ENCODE peak calls at places on chromosomes 12 and 14, in eight cellular contexts. One of them, this sample, is unnamed.

GRCh38 chr14:64337901-64338615 is 43.9 kb upstream of the ESR2 start:
- DNase-seq in body of pancreas: peak; percentile 65
- DNase-seq in Peyer's patch: no peak
- DNase-seq in mesothelial cell of epicardium: peak; percentile 80
- DNase-seq in HFF-Myc: peak; percentile 25
- DNase-seq in coronary artery: no peak
- DNase-seq in mammary epithelial cell: peak; percentile 66
- DNase-seq in IMR-90: peak; percentile 58
- DNase-seq in this sample: peak; percentile 42

GRCh38 chr12:46585854-46586621 is 213.5 kb upstream of the SLC38A2 start:
- DNase-seq in body of pancreas: peak; percentile 75
- DNase-seq in Peyer's patch: peak; percentile 75
- DNase-seq in mesothelial cell of epicardium: no peak
- DNase-seq in HFF-Myc: peak; percentile 59
- DNase-seq in coronary artery: no peak
- DNase-seq in mammary epithelial cell: peak; percentile 30
- DNase-seq in IMR-90: peak; percentile 92
- DNase-seq in this sample: peak; percentile 80

GRCh38 chr12:580813-581212 is 82.4 kb downstream of the NINJ2 start:
- DNase-seq in body of pancreas: no peak
- DNase-seq in Peyer's patch: no peak
- DNase-seq in mesothelial cell of epicardium: no peak
- DNase-seq in HFF-Myc: no peak
- DNase-seq in coronary artery: no peak
- DNase-seq in mammary epithelial cell: no peak
- DNase-seq in IMR-90: no peak
- DNase-seq in this sample: no peak

GRCh38 chr14:102778616-102779351 is 1.5 kb downstream of the TRAF3 start:
- DNase-seq in body of pancreas: no peak
- DNase-seq in Peyer's patch: no peak
- DNase-seq in mesothelial cell of epicardium: no peak
- DNase-seq in HFF-Myc: no peak
- DNase-seq in coronary artery: no peak
- DNase-seq in mammary epithelial cell: no peak
- DNase-seq in IMR-90: peak; percentile 19
- DNase-seq in this sample: no peak

GRCh38 chr12:104653730-104654328 is 197.1 kb downstream of the CHST11 start:
- DNase-seq in body of pancreas: no peak
- DNase-seq in Peyer's patch: no peak
- DNase-seq in mesothelial cell of epicardium: no peak
- DNase-seq in HFF-Myc: no peak
- DNase-seq in coronary artery: no peak
- DNase-seq in mammary epithelial cell: no peak
- DNase-seq in IMR-90: no peak
- DNase-seq in this sample: peak; percentile 49

GRCh38 chr12:130468186-130468585 is 130.5 kb downstream of the PIWIL1 start:
- DNase-seq in body of pancreas: no peak
- DNase-seq in Peyer's patch: no peak
- DNase-seq in mesothelial cell of epicardium: no peak
- DNase-seq in HFF-Myc: no peak
- DNase-seq in coronary artery: no peak
- DNase-seq in mammary epithelial cell: no peak
- DNase-seq in IMR-90: no peak
- DNase-seq in this sample: no peak

GRCh38 chr14:101068293-101068957 is 164.9 kb upstream of the RTL1 start:
- DNase-seq in body of pancreas: no peak
- DNase-seq in Peyer's patch: peak; percentile 31
- DNase-seq in mesothelial cell of epicardium: peak; percentile 30
- DNase-seq in HFF-Myc: no peak
- DNase-seq in coronary artery: peak; percentile 50
- DNase-seq in mammary epithelial cell: no peak
- DNase-seq in IMR-90: no peak
- DNase-seq in this sample: no peak

GRCh38 chr14:54310151-54310851 is 86.5 kb upstream of the CDKN3 start:
- DNase-seq in body of pancreas: no peak
- DNase-seq in Peyer's patch: no peak
- DNase-seq in mesothelial cell of epicardium: no peak
- DNase-seq in HFF-Myc: no peak
- DNase-seq in coronary artery: no peak
- DNase-seq in mammary epithelial cell: no peak
- DNase-seq in IMR-90: no peak
- DNase-seq in this sample: no peak

GRCh38 chr12:55743131-55743921 is 404 bp downstream of the GDF11 start:
- DNase-seq in body of pancreas: peak; percentile 65
- DNase-seq in Peyer's patch: peak; percentile 79
- DNase-seq in mesothelial cell of epicardium: peak; percentile 63
- DNase-seq in HFF-Myc: no peak
- DNase-seq in coronary artery: no peak
- DNase-seq in mammary epithelial cell: peak; percentile 62
- DNase-seq in IMR-90: peak; percentile 68
- DNase-seq in this sample: peak; percentile 57

GRCh38 chr14:91330111-91330696 is 85.7 kb upstream of the GPR68 start:
- DNase-seq in body of pancreas: no peak
- DNase-seq in Peyer's patch: no peak
- DNase-seq in mesothelial cell of epicardium: no peak
- DNase-seq in HFF-Myc: no peak
- DNase-seq in coronary artery: no peak
- DNase-seq in mammary epithelial cell: no peak
- DNase-seq in IMR-90: no peak
- DNase-seq in this sample: no peak

GRCh38 chr12:106360400-106360994 is 2.9 kb downstream of the POLR3B start:
- DNase-seq in body of pancreas: no peak
- DNase-seq in Peyer's patch: no peak
- DNase-seq in mesothelial cell of epicardium: no peak
- DNase-seq in HFF-Myc: no peak
- DNase-seq in coronary artery: no peak
- DNase-seq in mammary epithelial cell: no peak
- DNase-seq in IMR-90: no peak
- DNase-seq in this sample: no peak

GRCh38 chr14:74309125-74309654 is 6.5 kb upstream of the ABCD4 start:
- DNase-seq in body of pancreas: no peak
- DNase-seq in Peyer's patch: no peak
- DNase-seq in mesothelial cell of epicardium: no peak
- DNase-seq in HFF-Myc: no peak
- DNase-seq in coronary artery: no peak
- DNase-seq in mammary epithelial cell: no peak
- DNase-seq in IMR-90: no peak
- DNase-seq in this sample: no peak

GRCh38 chr14:101354726-101355125 is 206.6 kb upstream of the DIO3 start:
- DNase-seq in body of pancreas: peak; percentile 35
- DNase-seq in Peyer's patch: peak; percentile 40
- DNase-seq in mesothelial cell of epicardium: no peak
- DNase-seq in HFF-Myc: no peak
- DNase-seq in coronary artery: peak; percentile 28
- DNase-seq in mammary epithelial cell: no peak
- DNase-seq in IMR-90: no peak
- DNase-seq in this sample: no peak

GRCh38 chr14:46788994-46789393 is 137.4 kb upstream of the RPL10L start:
- DNase-seq in body of pancreas: no peak
- DNase-seq in Peyer's patch: no peak
- DNase-seq in mesothelial cell of epicardium: no peak
- DNase-seq in HFF-Myc: no peak
- DNase-seq in coronary artery: no peak
- DNase-seq in mammary epithelial cell: no peak
- DNase-seq in IMR-90: no peak
- DNase-seq in this sample: no peak

GRCh38 chr12:38156497-38157245 is 159.9 kb upstream of the ALG10B start:
- DNase-seq in body of pancreas: no peak
- DNase-seq in Peyer's patch: no peak
- DNase-seq in mesothelial cell of epicardium: no peak
- DNase-seq in HFF-Myc: no peak
- DNase-seq in coronary artery: no peak
- DNase-seq in mammary epithelial cell: no peak
- DNase-seq in IMR-90: no peak
- DNase-seq in this sample: no peak

GRCh38 chr12:30719060-30719459 is 23.4 kb upstream of the IPO8 start:
- DNase-seq in body of pancreas: no peak
- DNase-seq in Peyer's patch: no peak
- DNase-seq in mesothelial cell of epicardium: no peak
- DNase-seq in HFF-Myc: no peak
- DNase-seq in coronary artery: no peak
- DNase-seq in mammary epithelial cell: peak; percentile 14
- DNase-seq in IMR-90: peak; percentile 85
- DNase-seq in this sample: no peak

GRCh38 chr14:70716958-70717357 is 75.2 kb downstream of the TTC9 start:
- DNase-seq in body of pancreas: peak; percentile 32
- DNase-seq in Peyer's patch: peak; percentile 51
- DNase-seq in mesothelial cell of epicardium: no peak
- DNase-seq in HFF-Myc: no peak
- DNase-seq in coronary artery: no peak
- DNase-seq in mammary epithelial cell: no peak
- DNase-seq in IMR-90: no peak
- DNase-seq in this sample: no peak

GRCh38 chr12:49969027-49969426 is 3.7 kb upstream of the AQP6 start:
- DNase-seq in body of pancreas: no peak
- DNase-seq in Peyer's patch: no peak
- DNase-seq in mesothelial cell of epicardium: no peak
- DNase-seq in HFF-Myc: no peak
- DNase-seq in coronary artery: peak; percentile 70
- DNase-seq in mammary epithelial cell: no peak
- DNase-seq in IMR-90: no peak
- DNase-seq in this sample: no peak

GRCh38 chr14:20679907-20680306 is 4.5 kb upstream of the RNASE4 start:
- DNase-seq in body of pancreas: peak; percentile 73
- DNase-seq in Peyer's patch: no peak
- DNase-seq in mesothelial cell of epicardium: no peak
- DNase-seq in HFF-Myc: no peak
- DNase-seq in coronary artery: no peak
- DNase-seq in mammary epithelial cell: no peak
- DNase-seq in IMR-90: peak; percentile 37
- DNase-seq in this sample: peak; percentile 56

GRCh38 chr12:112937741-112938719 is at the start of gene OAS3:
- DNase-seq in body of pancreas: peak; percentile 89
- DNase-seq in Peyer's patch: peak; percentile 91
- DNase-seq in mesothelial cell of epicardium: peak; percentile 48
- DNase-seq in HFF-Myc: peak; percentile 55
- DNase-seq in coronary artery: peak; percentile 88
- DNase-seq in mammary epithelial cell: peak; percentile 79
- DNase-seq in IMR-90: peak; percentile 79
- DNase-seq in this sample: peak; percentile 92

GRCh38 chr14:30906752-30907658 is 32.6 kb downstream of the COCH start:
- DNase-seq in body of pancreas: no peak
- DNase-seq in Peyer's patch: no peak
- DNase-seq in mesothelial cell of epicardium: no peak
- DNase-seq in HFF-Myc: peak; percentile 2
- DNase-seq in coronary artery: no peak
- DNase-seq in mammary epithelial cell: peak; percentile 34
- DNase-seq in IMR-90: peak; percentile 15
- DNase-seq in this sample: no peak

GRCh38 chr14:50763386-50764007 is 67.5 kb downstream of the NIN start:
- DNase-seq in body of pancreas: peak; percentile 88
- DNase-seq in Peyer's patch: no peak
- DNase-seq in mesothelial cell of epicardium: no peak
- DNase-seq in HFF-Myc: peak; percentile 89
- DNase-seq in coronary artery: no peak
- DNase-seq in mammary epithelial cell: no peak
- DNase-seq in IMR-90: peak; percentile 74
- DNase-seq in this sample: no peak

GRCh38 chr12:124954771-124955170 is 34.2 kb downstream of the DHX37 start:
- DNase-seq in body of pancreas: no peak
- DNase-seq in Peyer's patch: no peak
- DNase-seq in mesothelial cell of epicardium: no peak
- DNase-seq in HFF-Myc: no peak
- DNase-seq in coronary artery: no peak
- DNase-seq in mammary epithelial cell: no peak
- DNase-seq in IMR-90: no peak
- DNase-seq in this sample: no peak

GRCh38 chr12:130706311-130706710 is 9.8 kb downstream of the RIMBP2 start:
- DNase-seq in body of pancreas: no peak
- DNase-seq in Peyer's patch: peak; percentile 36
- DNase-seq in mesothelial cell of epicardium: peak; percentile 24
- DNase-seq in HFF-Myc: no peak
- DNase-seq in coronary artery: peak; percentile 54
- DNase-seq in mammary epithelial cell: no peak
- DNase-seq in IMR-90: no peak
- DNase-seq in this sample: no peak

GRCh38 chr12:25884920-25885234 is 73.6 kb upstream of the RASSF8 start:
- DNase-seq in body of pancreas: no peak
- DNase-seq in Peyer's patch: no peak
- DNase-seq in mesothelial cell of epicardium: no peak
- DNase-seq in HFF-Myc: no peak
- DNase-seq in coronary artery: no peak
- DNase-seq in mammary epithelial cell: no peak
- DNase-seq in IMR-90: no peak
- DNase-seq in this sample: no peak

GRCh38 chr12:76346798-76347420 is 1.3 kb downstream of the BBS10 start:
- DNase-seq in body of pancreas: no peak
- DNase-seq in Peyer's patch: no peak
- DNase-seq in mesothelial cell of epicardium: no peak
- DNase-seq in HFF-Myc: peak; percentile 58
- DNase-seq in coronary artery: no peak
- DNase-seq in mammary epithelial cell: peak; percentile 55
- DNase-seq in IMR-90: peak; percentile 79
- DNase-seq in this sample: peak; percentile 33
- TF ChIP-seq CTCF in body of pancreas: no peak
- TF ChIP-seq CTCF in Peyer's patch: no peak
- TF ChIP-seq CTCF in mesothelial cell of epicardium: no peak
- TF ChIP-seq CTCF in HFF-Myc: peak; percentile 47
- TF ChIP-seq CTCF in coronary artery: no peak
- TF ChIP-seq CTCF in mammary epithelial cell: peak; percentile 49
- TF ChIP-seq CTCF in IMR-90: peak; percentile 74
- TF ChIP-seq CTCF in this sample: peak; percentile 23

DNA sequence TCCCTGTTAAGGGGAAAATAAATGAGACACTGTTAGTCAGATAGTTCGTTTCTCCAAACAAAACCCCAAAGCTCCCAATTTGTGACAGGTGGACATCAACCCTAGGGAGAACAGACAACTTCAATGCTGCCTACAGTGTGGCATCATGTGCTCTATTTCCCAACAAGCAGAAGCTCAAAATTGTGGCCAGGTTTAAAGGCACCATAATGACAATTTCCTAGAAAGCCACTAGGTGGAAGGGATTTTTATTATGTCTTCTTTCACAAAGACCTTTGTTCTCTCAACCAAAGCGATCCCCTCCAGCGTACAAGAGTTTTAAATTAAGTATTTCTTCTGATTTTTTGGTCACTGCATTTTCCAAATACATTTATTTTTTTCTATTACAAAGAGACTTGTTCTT is 88.0 kb upstream of the MBIP start:
- DNase-seq in body of pancreas: no peak
- DNase-seq in Peyer's patch: no peak
- DNase-seq in mesothelial cell of epicardium: no peak
- DNase-seq in HFF-Myc: no peak
- DNase-seq in coronary artery: no peak
- DNase-seq in mammary epithelial cell: no peak
- DNase-seq in IMR-90: no peak
- DNase-seq in this sample: no peak
- TF ChIP-seq CTCF in body of pancreas: no peak
- TF ChIP-seq CTCF in Peyer's patch: no peak
- TF ChIP-seq CTCF in mesothelial cell of epicardium: peak; percentile 18
- TF ChIP-seq CTCF in HFF-Myc: no peak
- TF ChIP-seq CTCF in coronary artery: no peak
- TF ChIP-seq CTCF in mammary epithelial cell: no peak
- TF ChIP-seq CTCF in IMR-90: no peak
- TF ChIP-seq CTCF in this sample: no peak

GRCh38 chr12:119869720-119870119 is 7.4 kb downstream of the CIT start:
- DNase-seq in body of pancreas: no peak
- DNase-seq in Peyer's patch: peak; percentile 46
- DNase-seq in mesothelial cell of epicardium: no peak
- DNase-seq in HFF-Myc: peak; percentile 91
- DNase-seq in coronary artery: no peak
- DNase-seq in mammary epithelial cell: peak; percentile 88
- DNase-seq in IMR-90: peak; percentile 96
- DNase-seq in this sample: no peak
- TF ChIP-seq CTCF in body of pancreas: no peak
- TF ChIP-seq CTCF in Peyer's patch: no peak
- TF ChIP-seq CTCF in mesothelial cell of epicardium: no peak
- TF ChIP-seq CTCF in HFF-Myc: peak; percentile 10
- TF ChIP-seq CTCF in coronary artery: no peak
- TF ChIP-seq CTCF in mammary epithelial cell: no peak
- TF ChIP-seq CTCF in IMR-90: peak; percentile 17
- TF ChIP-seq CTCF in this sample: no peak

GRCh38 chr12:44422559-44422958 is 453.6 kb downstream of the NELL2 start:
- DNase-seq in body of pancreas: no peak
- DNase-seq in Peyer's patch: no peak
- DNase-seq in mesothelial cell of epicardium: no peak
- DNase-seq in HFF-Myc: no peak
- DNase-seq in coronary artery: no peak
- DNase-seq in mammary epithelial cell: no peak
- DNase-seq in IMR-90: no peak
- DNase-seq in this sample: no peak
- TF ChIP-seq CTCF in body of pancreas: no peak
- TF ChIP-seq CTCF in Peyer's patch: no peak
- TF ChIP-seq CTCF in mesothelial cell of epicardium: no peak
- TF ChIP-seq CTCF in HFF-Myc: no peak
- TF ChIP-seq CTCF in coronary artery: no peak
- TF ChIP-seq CTCF in mammary epithelial cell: no peak
- TF ChIP-seq CTCF in IMR-90: no peak
- TF ChIP-seq CTCF in this sample: no peak